ENCODE peak calls at places on chromosomes 3 and 15, in six cellular contexts. A is IMR-90, G is fibroblast of lung, B is tibial nerve, Z is left ventricle myocardium inferior, M is psoas muscle. D is an unnamed sample.

GRCh38 chr15:76196949-76197315 is 114.3 kb downstream of the ETFA start:
- DNase-seq in Z (peak; percentile 40), M (peak; percentile 57), G (no peak), A (no peak), B (no peak), D (no peak)

GRCh38 chr15:41279535-41280283 is 48.6 kb downstream of the CHP1 start:
- DNase-seq in A (no peak), M (no peak), G (no peak), Z (no peak), B (no peak), D (no peak)

GRCh38 chr3:43684944-43685343 is 5.8 kb upstream of the ABHD5 start:
- DNase-seq in G (no peak), B (no peak), Z (no peak), M (no peak), A (no peak), D (no peak)

GRCh38 chr15:70258369-70259029 is 160.8 kb upstream of the TLE3 start:
- DNase-seq in M (no peak), G (peak; percentile 43), B (no peak), A (no peak), Z (peak; percentile 24), D (no peak)

GRCh38 chr15:61051570-61052031 is 177.5 kb downstream of the RORA start:
- DNase-seq in M (peak; percentile 34), Z (peak; percentile 39), G (peak; percentile 70), B (peak; percentile 66), A (peak; percentile 78), D (peak; percentile 86)

GRCh38 chr3:77038928-77039605 is 832 bp upstream of the ROBO2 start:
- DNase-seq in A (peak; percentile 11), B (no peak), M (no peak), G (peak; percentile 20), Z (no peak), D (peak; percentile 75)

GRCh38 chr3:186849392-186849975 is 7.0 kb downstream of the ADIPOQ start:
- DNase-seq in G (peak; percentile 40), Z (no peak), M (no peak), B (no peak), A (peak; percentile 38), D (no peak)

GRCh38 chr3:52830535-52831258 is at the start of gene ITIH4:
- DNase-seq in G (peak; percentile 54), Z (no peak), M (no peak), B (no peak), A (no peak), D (no peak)

GRCh38 chr3:39405687-39406367 is 693 bp upstream of the RPSA start:
- DNase-seq in Z (no peak), M (no peak), B (no peak), G (no peak), A (no peak), D (no peak)

GRCh38 chr3:162938073-162938472 is 1441.5 kb downstream of the OTOL1 start:
- DNase-seq in M (no peak), B (no peak), Z (no peak), A (no peak), G (no peak), D (no peak)

GRCh38 chr3:71543371-71544016 is 40.0 kb downstream of the FOXP1 start:
- DNase-seq in A (no peak), G (no peak), M (peak; percentile 12), B (no peak), Z (no peak), D (no peak)
- H3K4me3 ChIP-seq in A (no peak overlapping the region), G (no peak overlapping the region), M (peak overlapping the region; percentile 48), B (no peak overlapping the region), Z (no peak overlapping the region), D (peak overlapping the region; percentile 41)

DNA sequence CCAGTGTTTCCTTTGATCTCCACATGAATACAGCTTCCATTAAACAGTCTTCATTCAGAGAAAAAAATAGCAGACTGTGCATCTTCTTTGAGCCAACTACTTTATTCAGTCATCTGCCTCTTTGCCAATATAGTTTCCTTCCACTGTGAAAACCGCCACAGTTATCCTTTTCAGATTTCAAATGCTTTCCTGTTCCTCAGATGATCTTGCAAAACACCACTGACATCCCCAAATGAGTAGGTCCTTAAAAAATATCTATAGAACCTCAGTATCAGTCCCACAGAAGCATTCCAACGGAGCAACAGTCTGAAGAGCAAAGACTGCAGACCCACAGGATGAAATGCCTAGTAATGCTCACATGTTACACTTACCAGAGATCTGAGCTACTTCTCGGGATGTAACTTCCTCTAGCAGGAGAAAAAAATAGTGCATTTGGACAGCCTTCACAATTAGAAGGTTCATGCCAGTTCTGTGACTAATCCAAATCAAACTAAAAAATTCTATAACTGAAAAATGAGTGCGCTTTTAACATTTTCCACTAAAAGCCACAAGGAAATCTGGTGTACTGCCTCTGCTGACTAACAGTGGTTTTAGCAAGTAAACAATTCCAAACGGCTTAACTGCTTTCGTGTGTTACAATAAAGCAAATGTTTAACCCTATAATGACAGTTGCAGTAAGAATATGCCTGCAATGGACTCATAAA is at the start of gene ANKRD28:
- DNase-seq in M (no peak), Z (no peak), A (peak; percentile 98), B (no peak), G (peak; percentile 98), D (peak; percentile 87)
- TF ChIP-seq CTCF in M (peak; percentile 36), Z (peak; percentile 28), A (peak; percentile 19), B (peak; percentile 43), G (peak; percentile 44), D (peak; percentile 9)

GRCh38 chr15:100902436-100903190 is 16.5 kb upstream of the LRRK1 start:
- DNase-seq in A (peak; percentile 89), Z (peak; percentile 65), G (peak; percentile 78), M (peak; percentile 80), B (peak; percentile 68), D (peak; percentile 89)
- H3K4me3 ChIP-seq in A (peak overlapping the region; percentile 15), Z (peak overlapping the region; percentile 52), G (no peak overlapping the region), M (peak overlapping the region; percentile 54), B (peak overlapping the region; percentile 37), D (no peak overlapping the region)

GRCh38 chr3:16475766-16476165 is 37.7 kb downstream of the RFTN1 start:
- DNase-seq in M (no peak), B (no peak), Z (no peak), A (no peak), G (no peak), D (no peak)
- TF ChIP-seq CTCF in M (no peak), B (no peak), Z (no peak), A (no peak), G (no peak), D (no peak)

GRCh38 chr3:9400626-9401025 is 3.2 kb downstream of the SETD5 start:
- DNase-seq in G (no peak), M (no peak), A (no peak), B (no peak), Z (no peak), D (no peak)
- H3K4me3 ChIP-seq in G (peak overlapping the region; percentile 98), M (peak overlapping the region; percentile 96), A (no peak overlapping the region), B (no peak overlapping the region), Z (peak overlapping the region; percentile 80), D (peak overlapping the region; percentile 98)

DNA sequence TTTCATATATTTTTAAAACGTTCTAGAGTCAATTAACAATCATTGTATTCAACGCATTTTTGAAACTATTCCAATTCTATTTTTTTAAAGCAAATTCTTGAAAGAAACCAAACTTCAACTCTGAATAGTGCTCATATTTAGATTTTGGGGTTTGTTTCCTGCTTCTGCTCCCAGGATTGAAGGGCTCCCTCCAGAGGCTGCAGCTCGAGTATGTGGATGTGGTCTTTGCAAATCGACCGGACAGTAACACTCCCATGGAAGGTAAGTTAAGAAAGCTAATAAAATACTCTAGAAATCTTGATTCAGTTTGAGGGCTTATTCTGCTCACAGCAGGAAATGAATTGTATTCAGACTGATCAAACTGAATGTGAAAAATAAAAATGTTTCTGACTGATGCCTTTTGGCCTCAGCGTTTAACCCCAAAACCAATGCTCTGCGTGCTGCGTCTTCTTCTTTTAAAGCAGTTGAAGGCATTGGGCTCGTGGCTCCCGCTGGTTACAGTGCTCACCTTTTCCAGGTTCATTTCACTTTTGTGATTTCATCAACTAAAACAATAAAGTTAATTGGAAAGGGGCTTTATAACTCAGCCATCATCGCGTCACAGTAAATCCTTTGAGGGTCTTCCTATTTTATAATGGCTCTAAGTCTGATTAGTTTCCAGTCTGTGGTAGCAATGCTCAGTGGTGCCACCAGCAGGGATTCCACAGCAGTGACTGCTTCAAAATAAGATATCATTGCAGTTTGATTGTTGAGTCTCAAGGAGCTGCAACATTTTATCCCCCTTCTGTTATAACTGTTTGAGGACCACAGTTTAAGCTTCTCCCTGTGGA is 80.1 kb downstream of the SSR3 start:
- DNase-seq in G (peak; percentile 29), B (no peak), Z (no peak), A (no peak), M (no peak), D (no peak)
- TF ChIP-seq CTCF in G (peak; percentile 55), B (peak; percentile 33), Z (peak; percentile 48), A (peak; percentile 31), M (peak; percentile 21), D (peak; percentile 44)

GRCh38 chr3:177282028-177282655 is 84.9 kb upstream of the TBL1XR1 start:
- DNase-seq in M (no peak), B (no peak), G (no peak), A (no peak), Z (no peak), D (no peak)

GRCh38 chr3:177286034-177286433 is 88.8 kb upstream of the TBL1XR1 start:
- DNase-seq in A (no peak), B (no peak), G (no peak), M (no peak), Z (no peak), D (no peak)

GRCh38 chr3:177284383-177284881 is 87.2 kb upstream of the TBL1XR1 start:
- DNase-seq in M (peak; percentile 43), B (peak; percentile 32), A (peak; percentile 49), G (peak; percentile 45), Z (peak; percentile 31), D (peak; percentile 51)

GRCh38 chr3:177281292-177281942 is 84.1 kb upstream of the TBL1XR1 start:
- DNase-seq in A (no peak), Z (no peak), M (no peak), G (no peak), B (no peak), D (no peak)

GRCh38 chr3:177283983-177284382 is 86.7 kb upstream of the TBL1XR1 start:
- DNase-seq in M (no peak), G (no peak), B (no peak), Z (no peak), A (no peak), D (no peak)
- H3K4me3 ChIP-seq in M (no peak overlapping the region), G (no peak overlapping the region), B (no peak overlapping the region), Z (no peak overlapping the region), A (no peak overlapping the region), D (no peak overlapping the region)

GRCh38 chr15:37880835-37881153 is 53.6 kb upstream of the TMCO5A start:
- DNase-seq in G (no peak), M (no peak), Z (no peak), B (no peak), A (no peak), D (no peak)
- TF ChIP-seq CTCF in G (no peak), M (no peak), Z (no peak), B (no peak), A (no peak), D (no peak)

DNA sequence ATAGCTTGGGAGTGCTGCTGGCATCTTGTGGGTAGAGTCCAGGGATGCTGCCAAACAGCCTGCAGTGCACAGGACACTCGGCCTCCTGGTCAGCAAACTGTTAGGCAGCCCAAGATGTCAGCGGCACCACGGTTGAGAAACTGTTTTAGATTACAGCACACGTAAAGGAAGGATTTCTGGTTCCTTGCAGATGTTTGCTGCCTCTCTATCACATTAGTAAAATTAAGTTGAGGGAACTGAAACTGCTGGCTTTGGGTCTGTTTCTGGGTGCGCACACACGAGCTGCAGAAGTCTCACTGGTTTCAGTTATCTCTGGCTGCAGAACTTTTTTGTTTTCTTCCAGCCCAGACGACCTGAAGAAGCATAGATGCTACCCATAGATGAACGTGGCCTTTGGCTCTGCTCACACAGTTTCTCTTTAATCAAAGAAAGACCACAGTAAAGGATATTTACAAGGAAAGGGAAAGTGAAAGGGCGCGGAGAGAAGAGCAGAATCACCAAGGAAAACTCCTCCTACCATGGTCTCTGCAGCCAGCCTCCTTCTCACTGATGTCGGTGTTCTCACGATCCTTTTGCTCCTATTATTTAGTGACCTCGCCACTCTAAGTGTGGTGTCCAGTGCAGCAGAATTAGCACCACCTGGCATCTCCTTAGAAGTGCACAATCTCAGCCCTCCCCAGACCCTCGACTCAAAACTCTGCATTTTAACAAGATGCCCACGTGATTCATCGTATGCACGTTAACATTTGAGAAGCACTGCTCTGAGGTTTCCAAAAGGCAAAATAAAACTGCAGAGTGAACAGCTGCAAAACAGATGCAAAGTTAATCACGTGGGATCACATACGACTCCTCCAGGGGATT is 50.6 kb upstream of the AKAP13 start:
- DNase-seq in A (peak; percentile 78), B (peak; percentile 21), G (peak; percentile 51), M (no peak), Z (peak; percentile 47), D (peak; percentile 92)
- H3K4me3 ChIP-seq in A (peak overlapping the region; percentile 48), B (peak overlapping the region; percentile 53), G (peak overlapping the region; percentile 62), M (peak overlapping the region; percentile 52), Z (peak overlapping the region; percentile 61), D (peak overlapping the region; percentile 73)